ENCODE peak calls at places on chromosomes 12 and 14, in five cellular contexts. M is frontal cortex; C is GM23338; U is activated CD4-positive, alpha-beta memory T cell treated with anti-CD3 and anti-CD28 coated beads, Interleukin-2, amount 10 ng/mL, durations not matched to agents 7 days and 5 days; E is upper lobe of right lung. T is an unnamed sample.
A peak's percentile ranks its signal among the peaks of the same experiment; 100 is the strongest.

GRCh38 chr14:21268612-21269251 is 510 bp downstream of the HNRNPC start:
- DNase-seq in M (no peak), C (peak; percentile 79), U (peak; percentile 40), E (no peak), T (peak; percentile 75)

GRCh38 chr12:22275847-22276246 is 58.7 kb downstream of the ST8SIA1 start:
- DNase-seq in M (no peak), C (no peak), U (no peak), E (peak; percentile 70), T (no peak)

GRCh38 chr14:37172024-37172869 is at the start of gene SLC25A21:
- DNase-seq in M (peak; percentile 67), C (peak; percentile 89), U (no peak), E (peak; percentile 90), T (no peak)

GRCh38 chr14:45201908-45202307 is 51.1 kb downstream of the MIS18BP1 start:
- DNase-seq in M (no peak), C (peak; percentile 43), U (peak; percentile 31), E (no peak), T (no peak)

GRCh38 chr12:108342985-108343384 is 3.9 kb upstream of the CMKLR1 start:
- DNase-seq in M (no peak), C (no peak), U (no peak), E (no peak), T (no peak)

GRCh38 chr12:101968770-101969169 is 91.4 kb downstream of the DRAM1 start:
- DNase-seq in M (no peak), C (no peak), U (no peak), E (no peak), T (no peak)

GRCh38 chr12:119673634-119674033 is 5.7 kb downstream of the PRKAB1 start:
- DNase-seq in M (no peak), C (no peak), U (peak; percentile 34), E (no peak), T (no peak)

GRCh38 chr12:83181074-83181473 is 494.4 kb downstream of the TMTC2 start:
- DNase-seq in M (no peak), C (no peak), U (no peak), E (no peak), T (no peak)

GRCh38 chr12:6771509-6772330 is 600 bp upstream of the LAG3 start:
- DNase-seq in M (no peak), C (no peak), U (no peak), E (no peak), T (no peak)

GRCh38 chr12:26239127-26239500 is 43.7 kb downstream of the SSPN start:
- DNase-seq in M (no peak), C (no peak), U (no peak), E (no peak), T (no peak)

GRCh38 chr14:92266216-92266615 is 56.7 kb upstream of the SLC24A4 start:
- DNase-seq in M (no peak), C (no peak), U (no peak), E (no peak), T (no peak)

GRCh38 chr14:69268223-69268622 is 8.3 kb downstream of the GALNT16 start:
- DNase-seq in M (no peak), C (no peak), U (no peak), E (no peak), T (no peak)

GRCh38 chr14:100701314-100701713 is 25.4 kb upstream of the DLK1 start:
- DNase-seq in M (no peak), C (no peak), U (no peak), E (no peak), T (no peak)

GRCh38 chr12:125185311-125185739 is 120.1 kb downstream of the AACS start:
- DNase-seq in M (no peak), C (peak; percentile 75), U (no peak), E (no peak), T (no peak)

GRCh38 chr12:101490286-101490920 is 15.3 kb downstream of the SPIC start:
- DNase-seq in M (no peak), C (peak; percentile 78), U (no peak), E (no peak), T (no peak)

GRCh38 chr14:54387328-54387727 is 9.5 kb upstream of the CDKN3 start:
- DNase-seq in M (no peak), C (no peak), U (no peak), E (no peak), T (no peak)

GRCh38 chr14:95895720-95896119 is 19.1 kb downstream of the TUNAR start:
- DNase-seq in M (no peak), C (peak; percentile 84), U (no peak), E (no peak), T (no peak)

GRCh38 chr14:56733396-56733795 is 76.9 kb downstream of the OTX2 start:
- DNase-seq in M (no peak), C (peak; percentile 75), U (no peak), E (no peak), T (no peak)

GRCh38 chr12:84825149-84825548 is 87.5 kb downstream of the SLC6A15 start:
- DNase-seq in M (no peak), C (no peak), U (no peak), E (no peak), T (no peak)

GRCh38 chr14:103157969-103158368 is 34.7 kb downstream of the TNFAIP2 start:
- DNase-seq in M (no peak), C (no peak), U (no peak), E (no peak), T (no peak)

GRCh38 chr12:96617178-96617577 is 127.8 kb downstream of the CFAP54 start:
- DNase-seq in M (no peak), C (peak; percentile 47), U (no peak), E (no peak), T (no peak)

GRCh38 chr14:77040995-77041744 is 12.7 kb upstream of the IRF2BPL start:
- DNase-seq in M (no peak), C (peak; percentile 54), U (peak; percentile 47), E (no peak), T (peak; percentile 74)

GRCh38 chr12:113846883-113847282 is 119.2 kb downstream of the RBM19 start:
- DNase-seq in M (no peak), C (no peak), U (no peak), E (no peak), T (no peak)

GRCh38 chr12:64332938-64333337 is 57.6 kb downstream of the C12orf56 start:
- DNase-seq in M (no peak), C (no peak), U (no peak), E (no peak), T (no peak)

GRCh38 chr14:94384342-94384741 is 4.1 kb downstream of the SERPINA1 start:
- DNase-seq in M (no peak), C (no peak), U (no peak), E (no peak), T (no peak)

GRCh38 chr12:13044002-13044858 is at the start of gene FAM234B:
- DNase-seq in M (peak; percentile 82), C (peak; percentile 84), U (peak; percentile 73), E (peak; percentile 91), T (peak; percentile 89)

GRCh38 chr12:70638639-70639349 is 1.6 kb upstream of the PTPRB start:
- DNase-seq in M (no peak), C (no peak), U (no peak), E (no peak), T (no peak)

GRCh38 chr12:795305-795704 is 42.9 kb downstream of the WNK1 start:
- DNase-seq in M (no peak), C (no peak), U (peak; percentile 53), E (no peak), T (peak; percentile 87)

GRCh38 chr14:35390577-35391387 is 13.8 kb downstream of the NFKBIA start:
- DNase-seq in M (no peak), C (no peak), U (no peak), E (no peak), T (no peak)

GRCh38 chr14:90850487-90850886 is 34.3 kb upstream of the TTC7B start:
- DNase-seq in M (no peak), C (peak; percentile 82), U (no peak), E (no peak), T (no peak)

GRCh38 chr12:93518725-93519124 is 51.4 kb downstream of the MRPL42 start:
- DNase-seq in M (no peak), C (no peak), U (no peak), E (no peak), T (no peak)

GRCh38 chr12:41932470-41932991 is 212.1 kb downstream of the GXYLT1 start:
- DNase-seq in M (peak; percentile 70), C (peak; percentile 70), U (no peak), E (peak; percentile 83), T (no peak)

GRCh38 chr12:122563361-122563760 is 36.3 kb downstream of the KNTC1 start:
- DNase-seq in M (no peak), C (no peak), U (no peak), E (no peak), T (no peak)

GRCh38 chr12:64675795-64676194 is 65.5 kb downstream of the RASSF3 start:
- DNase-seq in M (no peak), C (no peak), U (no peak), E (no peak), T (no peak)

GRCh38 chr14:66099931-66100330 is 386.2 kb upstream of the CCDC196 start:
- DNase-seq in M (no peak), C (no peak), U (no peak), E (no peak), T (no peak)

T was measured in activated effector memory CD4-positive, alpha-beta T cell treated with anti-CD3 and anti-CD28 coated beads, Interleukin-2, amount 50 U/mL, for 16 hours.